ENCODE peak calls at places on chromosome 5, in ten cellular contexts. S is SK-N-SH, X is GM23338, I is A549, C is prostate gland, D is neural progenitor cell, P is adrenal gland, G is heart left ventricle, F is omental fat pad, Q is MCF 10A. R is an unnamed sample.

GRCh38 chr5:54173251-54173650 is 137.1 kb downstream of the ARL15 start:
- DNase-seq in S (no peak), X (no peak), I (no peak), C (no peak), D (no peak), P (no peak), G (no peak), F (no peak), Q (no peak), R (no peak)

GRCh38 chr5:56833325-56833724 is 18.0 kb downstream of the MAP3K1 start:
- DNase-seq in S (no peak), X (peak; percentile 66), I (no peak), C (no peak), D (no peak), P (no peak), G (no peak), F (no peak), Q (no peak), R (no peak)

GRCh38 chr5:56314536-56314935 is 81.4 kb upstream of the ANKRD55 start:
- DNase-seq in S (no peak), X (peak; percentile 70), I (peak; percentile 40), C (no peak), D (peak; percentile 12), P (no peak), G (peak; percentile 43), F (no peak), Q (peak; percentile 18), R (no peak)

GRCh38 chr5:148309019-148309418 is 3.2 kb upstream of the SPINK7 start:
- DNase-seq in S (no peak), X (no peak), I (no peak), C (no peak), D (no peak), P (no peak), G (no peak), F (no peak), Q (no peak), R (no peak)

GRCh38 chr5:150144211-150144801 is 11.3 kb downstream of the PDGFRB start:
- DNase-seq in S (peak; percentile 80), X (peak; percentile 33), I (no peak), C (no peak), D (no peak), P (peak; percentile 59), G (peak; percentile 86), F (no peak), Q (no peak), R (peak; percentile 65)

GRCh38 chr5:20213803-20214202 is 225.8 kb upstream of the CDH18 start:
- DNase-seq in S (no peak), X (no peak), I (no peak), C (no peak), D (no peak), P (no peak), G (no peak), F (no peak), Q (no peak), R (no peak)

GRCh38 chr5:77770293-77771005 is 5.7 kb downstream of the TBCA start:
- DNase-seq in S (no peak), X (no peak), I (no peak), C (no peak), D (no peak), P (no peak), G (no peak), F (no peak), Q (peak; percentile 34), R (no peak)

GRCh38 chr5:140312067-140312790 is 9.3 kb upstream of the PFDN1 start:
- DNase-seq in S (no peak), X (peak; percentile 39), I (peak; percentile 26), C (no peak), D (no peak), P (peak; percentile 41), G (peak; percentile 50), F (no peak), Q (peak; percentile 95), R (peak; percentile 89)

GRCh38 chr5:40399349-40399748 is 280.4 kb upstream of the PTGER4 start:
- DNase-seq in S (no peak), X (no peak), I (no peak), C (no peak), D (no peak), P (no peak), G (no peak), F (no peak), Q (peak; percentile 35), R (peak; percentile 49)

DNA sequence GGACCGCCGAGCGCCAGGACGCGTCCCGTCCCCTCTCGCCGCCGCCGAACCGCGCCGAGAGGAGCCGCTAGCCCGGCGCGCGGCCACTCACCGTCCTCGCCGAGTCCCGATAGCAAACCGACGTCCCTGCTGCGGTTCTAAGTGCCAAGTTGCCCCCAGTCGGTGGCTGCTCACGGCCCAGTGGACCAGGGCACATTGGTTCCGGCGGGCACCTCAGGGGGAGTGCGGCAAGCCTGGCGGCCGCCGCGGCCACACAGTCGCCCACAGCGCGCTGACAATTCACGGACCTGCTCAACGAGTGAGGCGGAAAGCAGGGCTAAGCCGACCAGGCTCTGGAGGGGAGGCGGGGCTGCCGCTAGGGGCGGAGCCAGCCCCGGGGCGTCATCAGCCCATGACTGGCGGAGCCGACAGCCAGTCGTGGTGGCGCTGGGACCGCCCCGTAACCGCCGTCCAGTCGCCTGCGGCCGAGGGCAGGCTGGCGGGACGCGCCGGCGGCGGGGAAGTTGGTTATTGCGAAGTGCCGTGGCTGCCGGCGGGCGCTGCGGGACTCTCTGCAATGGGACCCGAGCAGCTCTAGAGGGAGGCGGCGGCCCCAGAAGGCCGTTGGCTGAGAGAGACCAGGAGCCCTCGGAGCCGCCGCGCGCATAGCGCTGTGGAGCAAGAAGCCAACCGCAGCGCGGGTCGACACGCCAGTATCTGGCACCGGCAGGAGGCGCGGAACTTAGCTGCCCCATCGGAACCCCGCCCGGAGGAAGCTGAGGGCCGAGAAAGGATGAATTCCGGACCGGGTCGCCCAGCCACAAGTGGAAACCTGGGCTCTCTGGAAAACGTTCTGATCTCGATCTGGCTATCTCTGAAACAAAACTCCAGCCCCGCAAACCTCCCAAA is at the start of gene MARCHF3:
- DNase-seq in S (peak; percentile 99), X (peak; percentile 96), I (peak; percentile 92), C (peak; percentile 95), D (peak; percentile 98), P (peak; percentile 97), G (peak; percentile 97), F (peak; percentile 72), Q (peak; percentile 98), R (peak; percentile 95)
- TF ChIP-seq CTCF in S (peak; percentile 51), X (peak; percentile 24), I (no peak), C (peak; percentile 44), D (peak; percentile 38), P (peak; percentile 35), G (peak; percentile 19), F (no peak), Q (peak; percentile 39), R (peak; percentile 24)

GRCh38 chr5:170310187-170310586 is 12.6 kb upstream of the LCP2 start:
- DNase-seq in S (no peak), X (no peak), I (no peak), C (no peak), D (no peak), P (no peak), G (no peak), F (no peak), Q (no peak), R (no peak)

GRCh38 chr5:170306381-170306790 is 8.8 kb upstream of the LCP2 start:
- DNase-seq in S (no peak), X (no peak), I (peak; percentile 12), C (no peak), D (no peak), P (peak; percentile 90), G (peak; percentile 89), F (peak; percentile 64), Q (peak; percentile 83), R (peak; percentile 81)

GRCh38 chr5:170305646-170306025 is 8.1 kb upstream of the LCP2 start:
- DNase-seq in S (no peak), X (no peak), I (no peak), C (no peak), D (no peak), P (no peak), G (no peak), F (no peak), Q (no peak), R (no peak)

GRCh38 chr5:170305016-170305645 is 7.6 kb upstream of the LCP2 start:
- DNase-seq in S (no peak), X (no peak), I (no peak), C (no peak), D (no peak), P (no peak), G (no peak), F (no peak), Q (no peak), R (no peak)

GRCh38 chr5:170307575-170308465 is 10.2 kb upstream of the LCP2 start:
- DNase-seq in S (no peak), X (no peak), I (peak; percentile 70), C (peak; percentile 43), D (peak; percentile 70), P (peak; percentile 87), G (peak; percentile 92), F (peak; percentile 58), Q (peak; percentile 98), R (peak; percentile 26)
- TF ChIP-seq CTCF in S (no peak), X (no peak), I (no peak), C (no peak), D (no peak), P (no peak), G (no peak), F (no peak), Q (no peak), R (no peak)

GRCh38 chr5:179273441-179274145 is 71.7 kb downstream of the ADAMTS2 start:
- DNase-seq in S (no peak), X (no peak), I (no peak), C (no peak), D (no peak), P (no peak), G (peak; percentile 27), F (no peak), Q (no peak), R (no peak)

GRCh38 chr5:179275941-179276837 is 69.1 kb downstream of the ADAMTS2 start:
- DNase-seq in S (no peak), X (no peak), I (no peak), C (no peak), D (no peak), P (peak; percentile 52), G (peak; percentile 87), F (peak; percentile 65), Q (peak; percentile 72), R (peak; percentile 98)

GRCh38 chr5:179275381-179275878 is 69.8 kb downstream of the ADAMTS2 start:
- DNase-seq in S (no peak), X (no peak), I (no peak), C (no peak), D (no peak), P (no peak), G (peak; percentile 23), F (no peak), Q (no peak), R (peak; percentile 68)

GRCh38 chr5:179273074-179273435 is 72.2 kb downstream of the ADAMTS2 start:
- DNase-seq in S (no peak), X (no peak), I (no peak), C (no peak), D (no peak), P (no peak), G (peak; percentile 30), F (no peak), Q (no peak), R (no peak)

GRCh38 chr5:179274321-179275315 is 70.6 kb downstream of the ADAMTS2 start:
- DNase-seq in S (peak; percentile 70), X (no peak), I (no peak), C (no peak), D (no peak), P (no peak), G (no peak), F (no peak), Q (no peak), R (no peak)
- TF ChIP-seq CTCF in S (no peak), X (peak; percentile 31), I (no peak), C (no peak), D (peak; percentile 42), P (no peak), G (no peak), F (no peak), Q (no peak), R (peak; percentile 24)

GRCh38 chr5:158287643-158288228 is 428.8 kb upstream of the CLINT1 start:
- DNase-seq in S (no peak), X (no peak), I (peak; percentile 5), C (peak; percentile 5), D (no peak), P (no peak), G (no peak), F (no peak), Q (peak; percentile 70), R (peak; percentile 52)
- TF ChIP-seq CTCF in S (no peak), X (no peak), I (no peak), C (no peak), D (no peak), P (no peak), G (no peak), F (no peak), Q (no peak), R (no peak)